ENCODE peak calls at places on chromosomes 5 and 9, in six cellular contexts. L is activated T-helper 17 cell treated with anti-CD3 and anti-CD28 coated beads, Interleukin-2, amount 50 U/mL, for 72 hours; X is central memory CD8-positive, alpha-beta T cell; Z is left colon; F is CD8-positive, alpha-beta T cell; N is activated CD4-positive, alpha-beta T cell treated with anti-CD3 and anti-CD28 coated beads for 36 hours. U is an unnamed sample.
A peak's percentile ranks its signal among the peaks of the same experiment; 100 is the strongest.

GRCh38 chr5:141192110-141192725 is at the start of gene PCDHB10:
- ATAC-seq in X (no peak), N (no peak), L (peak; percentile 43), Z (no peak), F (no peak), U (peak; percentile 61)

GRCh38 chr5:14440223-14440597 is 141.4 kb upstream of the OTULINL start:
- ATAC-seq in Z (no peak), X (no peak), N (no peak), L (no peak), F (no peak), U (peak; percentile 25)

GRCh38 chr9:93814561-93814960 is 140.6 kb downstream of the BARX1 start:
- ATAC-seq in X (no peak), N (no peak), Z (peak; percentile 19), F (no peak), L (no peak), U (no peak)

GRCh38 chr9:86907346-86907745 is 40.0 kb downstream of the GAS1 start:
- ATAC-seq in F (no peak), L (no peak), Z (no peak), N (no peak), X (no peak), U (no peak)

GRCh38 chr9:6598249-6598725 is 47.2 kb downstream of the GLDC start:
- ATAC-seq in X (no peak), Z (no peak), L (peak; percentile 97), N (peak; percentile 95), F (no peak), U (no peak)

GRCh38 chr5:95641803-95642220 is 4.8 kb upstream of the RFESD start:
- ATAC-seq in X (no peak), F (no peak), L (no peak), N (no peak), Z (no peak), U (no peak)

GRCh38 chr9:98977246-98977681 is 33.6 kb downstream of the COL15A1 start:
- ATAC-seq in Z (no peak), F (no peak), L (no peak), N (no peak), X (no peak), U (no peak)

GRCh38 chr5:175652741-175653663 is 4.9 kb upstream of the HRH2 start:
- ATAC-seq in X (peak; percentile 86), L (peak; percentile 84), N (peak; percentile 72), Z (no peak), F (peak; percentile 76), U (no peak)

GRCh38 chr5:170416526-170416925 is 27.4 kb upstream of the KCNMB1 start:
- ATAC-seq in X (no peak), F (no peak), Z (no peak), N (no peak), L (no peak), U (no peak)